ENCODE peak calls at places on chromosomes 7 and 10, in four cellular contexts. W is left ventricle myocardium inferior, P is Panc1, F is neural progenitor cell. N is an unnamed sample. For H3K4me1, the result is how much of the 10 kb centered on the place peaks cover.

GRCh38 chr10:124755581-124755980 is 11.4 kb upstream of the FAM53B start:
- DNase-seq in W (no peak), P (no peak), F (no peak), N (no peak)

GRCh38 chr10:58384095-58384494 is 1.1 kb upstream of the TFAM start:
- DNase-seq in W (no peak), P (no peak), F (no peak), N (no peak)

GRCh38 chr10:110181451-110181850 is 26.0 kb upstream of the MXI1 start:
- DNase-seq in W (no peak), P (no peak), F (peak), N (no peak)

GRCh38 chr10:104318096-104318725 is 20.1 kb downstream of the ITPRIP start:
- DNase-seq in W (no peak), P (no peak), F (no peak), N (no peak)

GRCh38 chr7:128431754-128432153 is 22.0 kb upstream of the IMPDH1 start:
- DNase-seq in W (no peak), P (no peak), F (no peak), N (no peak)

GRCh38 chr7:101628522-101628921 is 574 bp downstream of the MYL10 start:
- DNase-seq in W (no peak), P (no peak), F (no peak), N (no peak)

GRCh38 chr10:34323197-34323596 is 491.9 kb downstream of the PARD3 start:
- DNase-seq in W (no peak), P (no peak), F (no peak), N (no peak)

GRCh38 chr7:1028044-1028770 is 16.1 kb upstream of the GPR146 start:
- DNase-seq in W (peak), P (no peak), F (peak), N (peak)

GRCh38 chr10:52440612-52441285 is 126.7 kb downstream of the DKK1 start:
- DNase-seq in W (no peak), P (no peak), F (peak), N (no peak)

GRCh38 chr10:131726967-131727366 is 173.8 kb upstream of the PPP2R2D start:
- DNase-seq in W (no peak), P (no peak), F (no peak), N (no peak)

GRCh38 chr10:55358539-55358938 is 557.5 kb upstream of the PCDH15 start:
- DNase-seq in W (no peak), P (no peak), F (no peak), N (no peak)

GRCh38 chr10:117471344-117471874 is 71.1 kb upstream of the EMX2 start:
- DNase-seq in W (no peak), P (no peak), F (no peak), N (no peak)

GRCh38 chr10:77969029-77969635 is 42.6 kb upstream of the DLG5 start:
- DNase-seq in W (no peak), P (no peak), F (no peak), N (no peak)

GRCh38 chr7:116227678-116228239 is 17.4 kb downstream of the TES start:
- DNase-seq in W (no peak), P (peak), F (no peak), N (no peak)

GRCh38 chr10:77441541-77442175 is 195.9 kb downstream of the KCNMA1 start:
- DNase-seq in W (no peak), P (no peak), F (peak), N (no peak)

DNA sequence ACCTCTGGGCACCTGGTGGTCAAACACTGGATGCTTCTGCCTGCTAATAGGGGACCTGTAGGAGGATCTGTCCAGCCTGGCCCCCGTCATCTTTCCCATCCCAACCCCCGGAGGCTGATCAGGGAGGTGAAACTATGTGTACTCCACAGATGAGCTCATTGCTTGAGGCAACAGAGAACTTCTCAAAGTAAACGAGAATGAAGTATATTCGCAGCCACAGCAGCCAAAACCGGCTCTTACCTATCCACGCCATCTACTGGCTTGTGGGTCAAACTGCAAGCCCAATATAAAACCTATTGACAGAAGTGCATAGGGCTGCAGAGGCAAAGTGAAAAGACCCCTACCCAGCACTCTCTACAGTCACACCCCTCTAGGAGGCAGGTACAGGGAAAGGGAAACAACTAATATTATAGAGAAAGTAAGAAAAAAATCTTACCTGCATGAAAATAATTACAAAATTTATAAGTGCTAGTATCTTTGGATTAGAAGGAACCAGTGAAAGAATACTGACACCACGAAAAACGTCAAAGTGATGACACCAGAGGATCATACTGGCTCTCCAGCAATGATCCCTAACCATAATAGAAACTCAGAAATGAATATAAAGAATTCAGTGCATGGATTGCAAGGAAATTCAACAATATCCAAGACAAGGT is 973.5 kb downstream of the ANKRD7 start:
- DNase-seq in W (no peak), P (peak), F (peak), N (peak)
- TF ChIP-seq CTCF in W (peak), P (peak), F (peak), N (peak)

GRCh38 chr10:47260505-47261111 is 39.4 kb upstream of the GDF10 start:
- DNase-seq in W (no peak), P (no peak), F (peak), N (no peak)
- H3K4me1 ChIP-seq in W (under half), P (under half), F (under half), N (under half)

GRCh38 chr7:24139996-24140395 is 144.0 kb upstream of the NPY start:
- DNase-seq in W (no peak), P (no peak), F (no peak), N (no peak)
- TF ChIP-seq CTCF in W (no peak), P (no peak), F (no peak), N (no peak)

DNA sequence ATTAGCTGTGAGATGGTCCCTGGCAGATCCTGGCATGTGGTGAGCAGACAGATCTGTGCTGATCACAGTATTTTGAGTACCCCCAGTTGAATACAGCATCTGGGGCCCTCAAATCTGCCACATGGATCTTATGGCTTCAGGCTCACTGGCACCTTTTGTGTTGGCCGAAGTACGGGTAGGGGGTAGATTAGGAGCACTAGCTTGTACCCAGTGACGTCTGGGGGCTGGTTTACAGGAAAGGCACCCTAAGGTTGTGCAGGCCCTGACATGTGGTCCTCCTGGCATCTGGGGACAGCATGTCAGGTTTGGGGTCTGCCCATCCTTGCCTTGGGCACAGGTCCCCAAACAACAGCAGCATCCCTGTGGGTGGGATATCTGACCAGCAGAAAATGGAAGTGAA is 53.2 kb downstream of the SYPL1 start:
- DNase-seq in W (no peak), P (no peak), F (no peak), N (no peak)
- H3K4me1 ChIP-seq in W (under half), P (under half), F (under half), N (under half)

DNA sequence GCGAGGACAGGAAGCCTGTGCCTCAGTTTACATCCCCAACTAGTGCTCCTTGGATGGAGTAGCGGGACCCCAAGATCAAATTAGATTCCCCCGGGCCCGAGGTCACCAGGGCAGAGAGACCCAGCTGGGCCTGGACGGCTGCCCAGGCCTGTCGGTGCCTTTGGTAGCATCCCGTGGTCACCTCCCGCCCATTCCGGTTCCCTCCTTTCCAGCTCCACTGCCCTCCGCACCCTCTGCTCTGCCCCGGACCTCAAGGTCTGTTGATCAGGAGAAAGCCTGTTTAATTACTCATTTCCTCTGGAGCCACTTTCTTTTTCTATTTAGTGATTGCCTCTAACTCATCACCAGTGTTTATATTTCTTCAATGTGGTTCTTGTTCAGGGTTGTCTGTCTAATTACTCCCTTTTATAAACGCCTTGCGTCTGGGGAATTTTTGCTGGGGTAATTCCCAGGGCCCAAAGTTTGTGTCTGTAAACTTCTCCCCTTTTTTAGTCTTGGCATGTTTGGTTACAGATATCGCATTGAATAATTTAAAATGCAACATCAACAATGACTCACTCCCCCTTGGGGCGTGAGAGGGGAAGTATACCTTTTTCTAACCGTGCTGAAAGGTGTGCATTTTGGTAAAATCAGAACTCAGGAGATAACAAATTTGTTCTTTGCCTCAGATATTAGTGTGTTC is 1.9 kb downstream of the FOXK1 start:
- DNase-seq in W (peak), P (peak), F (no peak), N (peak)
- TF ChIP-seq CTCF in W (peak), P (no peak), F (no peak), N (peak)

GRCh38 chr7:2958416-2959342 is 85.0 kb downstream of the CARD11 start:
- DNase-seq in W (no peak), P (no peak), F (no peak), N (no peak)
- H3K4me1 ChIP-seq in W (under half), P (under half), F (under half), N (under half)